ENCODE peak calls at places on chromosomes 4 and X, in six cellular contexts. One of them, this sample, is unnamed.

GRCh38 chr4:87465739-87466366 is 43.5 kb downstream of the NUDT9 start:
- DNase-seq in GM23338: peak
- DNase-seq in Peyer's patch: no peak
- DNase-seq in H9: no peak
- DNase-seq in chondrocyte: no peak
- DNase-seq in tibial nerve: no peak
- DNase-seq in this sample: peak

GRCh38 chr4:7018281-7018680 is 24.9 kb upstream of the TADA2B start:
- DNase-seq in Peyer's patch: no peak
- DNase-seq in chondrocyte: no peak
- DNase-seq in H9: no peak
- DNase-seq in GM23338: no peak
- DNase-seq in tibial nerve: no peak
- DNase-seq in this sample: no peak

GRCh38 chrX:43504394-43504793 is 151.7 kb upstream of the MAOA start:
- DNase-seq in tibial nerve: no peak
- DNase-seq in Peyer's patch: no peak
- DNase-seq in H9: no peak
- DNase-seq in chondrocyte: no peak
- DNase-seq in GM23338: no peak
- DNase-seq in this sample: no peak

GRCh38 chr4:23163649-23164436 is 471.1 kb downstream of the GBA3 start:
- DNase-seq in chondrocyte: no peak
- DNase-seq in Peyer's patch: no peak
- DNase-seq in H9: no peak
- DNase-seq in tibial nerve: no peak
- DNase-seq in GM23338: peak
- DNase-seq in this sample: no peak

GRCh38 chr4:185256444-185256843 is 47.0 kb downstream of the SNX25 start:
- DNase-seq in H9: no peak
- DNase-seq in tibial nerve: no peak
- DNase-seq in GM23338: no peak
- DNase-seq in Peyer's patch: no peak
- DNase-seq in chondrocyte: no peak
- DNase-seq in this sample: no peak

GRCh38 chr4:80307183-80307735 is 28.3 kb upstream of the CFAP299 start:
- DNase-seq in H9: no peak
- DNase-seq in chondrocyte: no peak
- DNase-seq in tibial nerve: no peak
- DNase-seq in Peyer's patch: no peak
- DNase-seq in GM23338: no peak
- DNase-seq in this sample: no peak

GRCh38 chrX:34655496-34656258 is 1.4 kb downstream of the TMEM47 start:
- DNase-seq in tibial nerve: no peak
- DNase-seq in chondrocyte: no peak
- DNase-seq in Peyer's patch: no peak
- DNase-seq in GM23338: peak
- DNase-seq in H9: no peak
- DNase-seq in this sample: no peak

GRCh38 chr4:47525154-47525819 is 40.2 kb downstream of the ATP10D start:
- DNase-seq in Peyer's patch: no peak
- DNase-seq in chondrocyte: no peak
- DNase-seq in tibial nerve: no peak
- DNase-seq in H9: no peak
- DNase-seq in GM23338: no peak
- DNase-seq in this sample: no peak

GRCh38 chrX:78104447-78105176 is 564 bp downstream of the PGK1 start:
- DNase-seq in chondrocyte: no peak
- DNase-seq in Peyer's patch: peak
- DNase-seq in H9: no peak
- DNase-seq in tibial nerve: no peak
- DNase-seq in GM23338: peak
- DNase-seq in this sample: peak

GRCh38 chr4:71126719-71127118 is 133.3 kb downstream of the DCK start:
- DNase-seq in tibial nerve: no peak
- DNase-seq in H9: no peak
- DNase-seq in chondrocyte: no peak
- DNase-seq in GM23338: no peak
- DNase-seq in Peyer's patch: no peak
- DNase-seq in this sample: no peak

GRCh38 chr4:39302901-39303300 is 63.3 kb downstream of the RFC1 start:
- DNase-seq in GM23338: no peak
- DNase-seq in Peyer's patch: no peak
- DNase-seq in tibial nerve: no peak
- DNase-seq in H9: no peak
- DNase-seq in chondrocyte: no peak
- DNase-seq in this sample: no peak

GRCh38 chr4:167903291-167903721 is 189.0 kb upstream of the ANXA10 start:
- DNase-seq in tibial nerve: no peak
- DNase-seq in chondrocyte: no peak
- DNase-seq in H9: no peak
- DNase-seq in GM23338: no peak
- DNase-seq in Peyer's patch: no peak
- DNase-seq in this sample: no peak

GRCh38 chr4:87423313-87424031 is 1.1 kb downstream of the NUDT9 start:
- DNase-seq in H9: no peak
- DNase-seq in chondrocyte: no peak
- DNase-seq in GM23338: no peak
- DNase-seq in Peyer's patch: no peak
- DNase-seq in tibial nerve: no peak
- DNase-seq in this sample: no peak

GRCh38 chrX:154813801-154814200 is 8.5 kb upstream of the MPP1 start:
- DNase-seq in GM23338: peak
- DNase-seq in Peyer's patch: no peak
- DNase-seq in H9: no peak
- DNase-seq in tibial nerve: no peak
- DNase-seq in chondrocyte: no peak
- DNase-seq in this sample: no peak

GRCh38 chrX:130167040-130167439 is 1.4 kb upstream of the AIFM1 start:
- DNase-seq in tibial nerve: no peak
- DNase-seq in chondrocyte: no peak
- DNase-seq in H9: no peak
- DNase-seq in Peyer's patch: no peak
- DNase-seq in GM23338: no peak
- DNase-seq in this sample: no peak

GRCh38 chr4:148216866-148217814 is 225.1 kb downstream of the NR3C2 start:
- DNase-seq in GM23338: no peak
- DNase-seq in H9: no peak
- DNase-seq in Peyer's patch: no peak
- DNase-seq in tibial nerve: no peak
- DNase-seq in chondrocyte: no peak
- DNase-seq in this sample: no peak

GRCh38 chr4:130559268-130559667 is 1463.3 kb downstream of the C4orf33 start:
- DNase-seq in H9: no peak
- DNase-seq in chondrocyte: no peak
- DNase-seq in GM23338: no peak
- DNase-seq in Peyer's patch: no peak
- DNase-seq in tibial nerve: no peak
- DNase-seq in this sample: no peak

GRCh38 chr4:130563891-130564418 is 1468.0 kb downstream of the C4orf33 start:
- DNase-seq in Peyer's patch: no peak
- DNase-seq in GM23338: peak
- DNase-seq in H9: no peak
- DNase-seq in chondrocyte: no peak
- DNase-seq in tibial nerve: no peak
- DNase-seq in this sample: no peak

GRCh38 chr4:130568746-130569145 is 1472.8 kb downstream of the C4orf33 start:
- DNase-seq in H9: no peak
- DNase-seq in tibial nerve: no peak
- DNase-seq in Peyer's patch: no peak
- DNase-seq in chondrocyte: no peak
- DNase-seq in GM23338: no peak
- DNase-seq in this sample: no peak

GRCh38 chr4:130563185-130563890 is 1467.4 kb downstream of the C4orf33 start:
- DNase-seq in Peyer's patch: no peak
- DNase-seq in H9: peak
- DNase-seq in tibial nerve: peak
- DNase-seq in GM23338: peak
- DNase-seq in chondrocyte: no peak
- DNase-seq in this sample: peak
- TF ChIP-seq CTCF in Peyer's patch: no peak
- TF ChIP-seq CTCF in H9: peak
- TF ChIP-seq CTCF in tibial nerve: no peak
- TF ChIP-seq CTCF in GM23338: peak
- TF ChIP-seq CTCF in chondrocyte: peak
- TF ChIP-seq CTCF in this sample: no peak

GRCh38 chr4:103996059-103996458 is 276.3 kb upstream of the TACR3 start:
- DNase-seq in Peyer's patch: no peak
- DNase-seq in tibial nerve: no peak
- DNase-seq in chondrocyte: no peak
- DNase-seq in GM23338: peak
- DNase-seq in H9: no peak
- DNase-seq in this sample: no peak
- TF ChIP-seq CTCF in Peyer's patch: peak
- TF ChIP-seq CTCF in tibial nerve: no peak
- TF ChIP-seq CTCF in chondrocyte: peak
- TF ChIP-seq CTCF in GM23338: peak
- TF ChIP-seq CTCF in H9: no peak
- TF ChIP-seq CTCF in this sample: no peak

GRCh38 chr4:93693141-93693540 is 135.4 kb upstream of the ATOH1 start:
- DNase-seq in H9: no peak
- DNase-seq in chondrocyte: no peak
- DNase-seq in Peyer's patch: no peak
- DNase-seq in tibial nerve: no peak
- DNase-seq in GM23338: no peak
- DNase-seq in this sample: no peak
- TF ChIP-seq CTCF in H9: no peak
- TF ChIP-seq CTCF in chondrocyte: no peak
- TF ChIP-seq CTCF in Peyer's patch: no peak
- TF ChIP-seq CTCF in tibial nerve: no peak
- TF ChIP-seq CTCF in GM23338: no peak
- TF ChIP-seq CTCF in this sample: no peak

GRCh38 chr4:158578476-158578875 is 56.8 kb downstream of the RXFP1 start:
- DNase-seq in GM23338: peak
- DNase-seq in H9: no peak
- DNase-seq in chondrocyte: no peak
- DNase-seq in tibial nerve: no peak
- DNase-seq in Peyer's patch: no peak
- DNase-seq in this sample: no peak
- TF ChIP-seq CTCF in GM23338: peak
- TF ChIP-seq CTCF in H9: peak
- TF ChIP-seq CTCF in chondrocyte: peak
- TF ChIP-seq CTCF in tibial nerve: no peak
- TF ChIP-seq CTCF in Peyer's patch: no peak
- TF ChIP-seq CTCF in this sample: no peak

GRCh38 chr4:152961041-152961751 is 25.1 kb downstream of the FHDC1 start:
- DNase-seq in H9: no peak
- DNase-seq in chondrocyte: no peak
- DNase-seq in GM23338: no peak
- DNase-seq in Peyer's patch: no peak
- DNase-seq in tibial nerve: no peak
- DNase-seq in this sample: no peak

GRCh38 chr4:152956650-152957436 is 20.7 kb downstream of the FHDC1 start:
- DNase-seq in Peyer's patch: no peak
- DNase-seq in H9: no peak
- DNase-seq in tibial nerve: no peak
- DNase-seq in GM23338: no peak
- DNase-seq in chondrocyte: no peak
- DNase-seq in this sample: no peak

GRCh38 chr4:152959080-152959479 is 23.0 kb downstream of the FHDC1 start:
- DNase-seq in Peyer's patch: no peak
- DNase-seq in chondrocyte: no peak
- DNase-seq in tibial nerve: no peak
- DNase-seq in H9: no peak
- DNase-seq in GM23338: no peak
- DNase-seq in this sample: no peak

GRCh38 chr4:152956167-152956566 is 20.0 kb downstream of the FHDC1 start:
- DNase-seq in Peyer's patch: no peak
- DNase-seq in tibial nerve: no peak
- DNase-seq in chondrocyte: no peak
- DNase-seq in H9: no peak
- DNase-seq in GM23338: no peak
- DNase-seq in this sample: no peak

DNA sequence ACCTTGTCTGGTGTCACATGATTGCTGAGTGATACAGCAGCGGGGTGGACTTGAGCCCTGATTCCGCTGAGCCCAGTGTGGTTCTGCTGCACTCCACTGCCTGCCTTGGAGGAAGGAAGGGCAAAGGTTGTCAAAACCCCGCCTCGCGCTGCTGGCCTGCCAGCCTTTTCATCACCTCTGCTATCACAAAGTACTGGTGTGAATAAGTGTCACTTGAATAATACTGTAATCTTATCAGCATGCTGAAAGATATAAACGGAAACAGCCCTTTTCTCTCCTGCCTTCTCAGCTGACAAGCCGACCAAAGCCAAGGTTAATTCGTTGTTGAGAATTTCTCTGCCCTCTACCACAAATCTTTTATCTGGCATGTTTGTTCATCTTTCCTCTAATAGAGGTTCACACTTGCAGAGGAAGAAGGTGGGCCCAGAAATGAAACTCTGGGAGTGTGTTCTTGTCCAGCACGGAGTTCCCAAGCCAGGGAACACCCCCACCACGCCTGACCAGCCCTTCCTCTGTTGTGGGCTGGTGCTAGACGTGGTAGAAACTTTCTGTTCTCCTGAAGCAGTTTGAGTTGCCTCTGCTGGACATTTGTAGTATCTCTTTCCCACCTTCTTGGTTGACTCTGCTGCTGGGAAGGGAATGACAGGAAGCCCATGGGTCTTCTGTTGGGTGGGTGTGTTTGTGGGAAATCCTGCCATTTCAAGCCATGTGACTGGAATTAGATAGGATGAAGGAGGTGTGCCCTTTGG is 21.5 kb downstream of the FHDC1 start:
- DNase-seq in Peyer's patch: no peak
- DNase-seq in H9: no peak
- DNase-seq in chondrocyte: no peak
- DNase-seq in GM23338: peak
- DNase-seq in tibial nerve: no peak
- DNase-seq in this sample: no peak
- TF ChIP-seq CTCF in Peyer's patch: no peak
- TF ChIP-seq CTCF in H9: no peak
- TF ChIP-seq CTCF in chondrocyte: peak
- TF ChIP-seq CTCF in GM23338: no peak
- TF ChIP-seq CTCF in tibial nerve: no peak
- TF ChIP-seq CTCF in this sample: no peak